ENCODE peak calls at places on chromosomes 2 and 18, in seven cellular contexts. C is foreskin keratinocyte; J is activated T-cell treated with anti-CD3 and anti-CD28 coated beads, Interleukin-2, amount 50 U/mL, for 72 hours; P is left lung; V is mucosa of descending colon; O is effector memory CD8-positive, alpha-beta T cell; R is T-cell. N is an unnamed sample.

GRCh38 chr2:151525872-151526271 is 116.2 kb downstream of the RIF1 start:
- ATAC-seq in C (no peak), J (no peak), P (no peak), V (no peak), O (peak), R (no peak), N (no peak)

GRCh38 chr2:173124441-173124840 is 48.8 kb downstream of the MAP3K20 start:
- ATAC-seq in C (peak), J (no peak), P (no peak), V (no peak), O (no peak), R (no peak), N (no peak)

GRCh38 chr2:99636432-99637034 is 146.7 kb upstream of the REV1 start:
- ATAC-seq in C (no peak), J (no peak), P (peak), V (peak), O (no peak), R (no peak), N (no peak)

GRCh38 chr18:27250471-27250870 is 65.4 kb upstream of the CHST9 start:
- ATAC-seq in C (no peak), J (no peak), P (no peak), V (no peak), O (no peak), R (no peak), N (no peak)

GRCh38 chr2:46277470-46278190 is 19.6 kb upstream of the EPAS1 start:
- ATAC-seq in C (peak), J (no peak), P (no peak), V (peak), O (no peak), R (no peak), N (no peak)

GRCh38 chr2:168315331-168316072 is 68.1 kb upstream of the STK39 start:
- ATAC-seq in C (no peak), J (no peak), P (no peak), V (no peak), O (no peak), R (no peak), N (no peak)

GRCh38 chr2:28413896-28414290 is 21.2 kb downstream of the FOSL2 start:
- ATAC-seq in C (no peak), J (no peak), P (no peak), V (no peak), O (no peak), R (no peak), N (no peak)

GRCh38 chr2:88038263-88039105 is 17.1 kb downstream of the KRCC1 start:
- ATAC-seq in C (peak), J (peak), P (peak), V (peak), O (no peak), R (no peak), N (peak)

GRCh38 chr2:111707700-111708099 is 176.3 kb downstream of the ANAPC1 start:
- ATAC-seq in C (no peak), J (no peak), P (no peak), V (no peak), O (no peak), R (no peak), N (no peak)

GRCh38 chr2:189164732-189165131 is 14.8 kb downstream of the COL5A2 start:
- ATAC-seq in C (peak), J (no peak), P (no peak), V (no peak), O (no peak), R (no peak), N (no peak)

GRCh38 chr2:97735161-97735561 is 21.8 kb downstream of the ZAP70 start:
- ATAC-seq in C (no peak), J (no peak), P (no peak), V (no peak), O (no peak), R (no peak), N (no peak)

GRCh38 chr2:216989335-216990129 is 129.7 kb upstream of the TNP1 start:
- ATAC-seq in C (no peak), J (no peak), P (peak), V (no peak), O (no peak), R (no peak), N (no peak)

GRCh38 chr2:102304711-102305591 is 6.4 kb upstream of the IL1RL1 start:
- ATAC-seq in C (no peak), J (peak), P (no peak), V (no peak), O (no peak), R (no peak), N (peak)

GRCh38 chr2:46194856-46195255 is 102.4 kb upstream of the EPAS1 start:
- ATAC-seq in C (no peak), J (no peak), P (no peak), V (no peak), O (no peak), R (no peak), N (no peak)

N was measured in activated T-helper 17 cell treated with anti-CD3 and anti-CD28 coated beads, Interleukin-2, amount 50 U/mL, for 72 hours.